ENCODE peak calls at places on chromosome 1, in eight cellular contexts. Q, D, R, U, W, A, S and F are unnamed samples.

GRCh38 chr1:53550201-53550741 is 91.1 kb downstream of the DMRTB1 start:
- DNase-seq in A (peak), D (no peak), R (peak), U (no peak), Q (no peak), S (no peak), W (no peak), F (peak)

GRCh38 chr1:12436345-12436658 is 181.7 kb downstream of the DHRS3 start:
- DNase-seq in R (no peak), S (no peak), W (no peak), A (no peak), D (no peak), U (no peak), Q (no peak), F (no peak)

GRCh38 chr1:92310185-92310597 is 11.3 kb downstream of the RPAP2 start:
- DNase-seq in W (no peak), D (peak), Q (peak), R (no peak), S (no peak), A (peak), U (no peak), F (no peak)

GRCh38 chr1:2228157-2228594 is at the start of gene SKI:
- DNase-seq in D (no peak), R (no peak), U (no peak), Q (no peak), W (no peak), A (no peak), S (no peak), F (no peak)

GRCh38 chr1:175481126-175482071 is 262.0 kb downstream of the TNR start:
- DNase-seq in Q (no peak), A (peak), R (no peak), U (no peak), D (peak), S (no peak), W (no peak), F (no peak)

GRCh38 chr1:28328228-28328648 is 602 bp upstream of the MED18 start:
- DNase-seq in U (peak), A (no peak), S (no peak), D (no peak), R (no peak), Q (no peak), W (no peak), F (no peak)

GRCh38 chr1:206809504-206810084 is 37.3 kb upstream of the IL10 start:
- DNase-seq in S (no peak), Q (peak), U (no peak), A (peak), W (peak), R (no peak), D (no peak), F (no peak)

GRCh38 chr1:177737456-177737855 is 232.4 kb downstream of the SEC16B start:
- DNase-seq in D (no peak), W (no peak), R (no peak), A (no peak), U (no peak), Q (no peak), S (no peak), F (no peak)

GRCh38 chr1:196309386-196309785 is 298.9 kb downstream of the KCNT2 start:
- DNase-seq in D (no peak), S (no peak), Q (peak), A (peak), R (no peak), U (no peak), W (no peak), F (no peak)

GRCh38 chr1:248013229-248013710 is at the start of gene OR2L5:
- DNase-seq in A (no peak), D (no peak), Q (no peak), W (no peak), S (no peak), R (no peak), U (no peak), F (no peak)

GRCh38 chr1:210697185-210697584 is 368.5 kb downstream of the HHAT start:
- DNase-seq in S (no peak), U (no peak), D (no peak), W (no peak), A (no peak), R (no peak), Q (no peak), F (no peak)

GRCh38 chr1:81032973-81033425 is 767.7 kb upstream of the ADGRL2 start:
- DNase-seq in R (no peak), S (no peak), D (no peak), Q (no peak), W (no peak), U (no peak), A (no peak), F (no peak)

GRCh38 chr1:30685796-30686165 is 37.6 kb downstream of the MATN1 start:
- DNase-seq in U (peak), Q (no peak), W (no peak), S (no peak), D (no peak), A (no peak), R (peak), F (no peak)

GRCh38 chr1:23484253-23485001 is 448 bp upstream of the ASAP3 start:
- DNase-seq in S (peak), A (peak), U (peak), D (peak), Q (peak), R (peak), W (peak), F (peak)

GRCh38 chr1:11062965-11063401 is 3.2 kb upstream of the SRM start:
- DNase-seq in R (no peak), S (no peak), A (no peak), Q (no peak), U (peak), D (peak), W (no peak), F (no peak)

GRCh38 chr1:52556641-52557360 is 3.9 kb upstream of the TUT4 start:
- DNase-seq in Q (no peak), U (no peak), S (no peak), R (no peak), W (no peak), D (no peak), A (no peak), F (no peak)

GRCh38 chr1:15095492-15095867 is 58.1 kb upstream of the TMEM51 start:
- DNase-seq in U (no peak), A (no peak), D (no peak), W (no peak), R (no peak), S (no peak), Q (no peak), F (no peak)

GRCh38 chr1:27542463-27543273 is 52.7 kb upstream of the WASF2 start:
- DNase-seq in W (peak), Q (peak), D (no peak), A (peak), R (peak), U (peak), S (no peak), F (no peak)

GRCh38 chr1:240942901-240943300 is 330.9 kb upstream of the GREM2 start:
- DNase-seq in R (no peak), A (no peak), U (no peak), S (no peak), W (no peak), D (no peak), Q (no peak), F (no peak)

GRCh38 chr1:234125283-234125682 is 220.8 kb downstream of the SLC35F3 start:
- DNase-seq in R (no peak), Q (no peak), W (peak), A (peak), S (peak), D (peak), U (no peak), F (peak)

GRCh38 chr1:222582099-222582774 is 7.5 kb downstream of the TAF1A start:
- DNase-seq in R (no peak), U (no peak), A (peak), S (no peak), Q (peak), D (peak), W (no peak), F (no peak)

GRCh38 chr1:46927249-46927835 is 13.9 kb downstream of the CYP4A11 start:
- DNase-seq in S (no peak), W (no peak), R (no peak), Q (no peak), D (no peak), A (no peak), U (no peak), F (no peak)

GRCh38 chr1:17437260-17438175 is 2.0 kb downstream of the RCC2 start:
- DNase-seq in R (peak), W (peak), A (peak), D (peak), S (peak), U (peak), Q (no peak), F (peak)

GRCh38 chr1:64623750-64624445 is 121.0 kb upstream of the RAVER2 start:
- DNase-seq in S (no peak), D (no peak), A (peak), R (no peak), Q (peak), W (peak), U (no peak), F (no peak)

GRCh38 chr1:51301844-51302162 is 28.6 kb downstream of the TTC39A start:
- DNase-seq in R (no peak), D (peak), U (no peak), W (no peak), A (no peak), S (no peak), Q (no peak), F (no peak)

GRCh38 chr1:172344444-172344843 is 76.0 kb upstream of the C1orf105 start:
- DNase-seq in D (no peak), W (no peak), U (no peak), A (no peak), Q (no peak), S (no peak), R (no peak), F (no peak)

GRCh38 chr1:39609618-39610331 is 29.7 kb downstream of the HEYL start:
- DNase-seq in U (peak), S (peak), D (peak), R (peak), Q (peak), W (peak), A (no peak), F (peak)

GRCh38 chr1:24022611-24023359 is 42.7 kb upstream of the SRSF10 start:
- DNase-seq in S (no peak), U (no peak), R (peak), Q (peak), W (peak), A (peak), D (no peak), F (no peak)

GRCh38 chr1:4527819-4528218 is 126.6 kb upstream of the AJAP1 start:
- DNase-seq in W (no peak), Q (no peak), S (no peak), R (no peak), D (no peak), A (no peak), U (no peak), F (no peak)

GRCh38 chr1:86155807-86156561 is 588 bp downstream of the COL24A1 start:
- DNase-seq in Q (peak), U (peak), S (peak), R (peak), W (peak), A (peak), D (no peak), F (no peak)

GRCh38 chr1:201324821-201325677 is 41.7 kb downstream of the PKP1 start:
- DNase-seq in U (no peak), W (no peak), R (no peak), A (no peak), Q (no peak), D (no peak), S (no peak), F (no peak)

GRCh38 chr1:161068306-161069200 is 1.1 kb downstream of the ARHGAP30 start:
- DNase-seq in S (no peak), A (no peak), R (no peak), U (peak), Q (no peak), W (no peak), D (peak), F (no peak)

GRCh38 chr1:154742586-154742985 is 127.5 kb downstream of the KCNN3 start:
- DNase-seq in Q (no peak), S (no peak), W (no peak), D (no peak), A (no peak), R (no peak), U (no peak), F (no peak)

GRCh38 chr1:7526196-7526866 is 244.8 kb upstream of the VAMP3 start:
- DNase-seq in A (no peak), S (no peak), R (no peak), Q (peak), U (peak), W (peak), D (no peak), F (no peak)

GRCh38 chr1:43346636-43347035 is 9.0 kb downstream of the MPL start:
- DNase-seq in S (no peak), A (no peak), R (no peak), W (no peak), Q (no peak), D (no peak), U (no peak), F (no peak)

GRCh38 chr1:99005142-99005491 is 456 bp upstream of the PLPPR5 start:
- DNase-seq in A (no peak), U (no peak), Q (no peak), R (no peak), S (no peak), D (no peak), W (no peak), F (peak)

GRCh38 chr1:41296476-41296875 is 54.4 kb upstream of the SCMH1 start:
- DNase-seq in U (no peak), R (no peak), S (no peak), D (no peak), A (no peak), W (no peak), Q (no peak), F (no peak)

GRCh38 chr1:104878203-104878911 is 1128.7 kb downstream of the AMY1C start:
- DNase-seq in Q (no peak), W (no peak), R (no peak), A (no peak), U (no peak), S (no peak), D (no peak), F (no peak)

DNA sequence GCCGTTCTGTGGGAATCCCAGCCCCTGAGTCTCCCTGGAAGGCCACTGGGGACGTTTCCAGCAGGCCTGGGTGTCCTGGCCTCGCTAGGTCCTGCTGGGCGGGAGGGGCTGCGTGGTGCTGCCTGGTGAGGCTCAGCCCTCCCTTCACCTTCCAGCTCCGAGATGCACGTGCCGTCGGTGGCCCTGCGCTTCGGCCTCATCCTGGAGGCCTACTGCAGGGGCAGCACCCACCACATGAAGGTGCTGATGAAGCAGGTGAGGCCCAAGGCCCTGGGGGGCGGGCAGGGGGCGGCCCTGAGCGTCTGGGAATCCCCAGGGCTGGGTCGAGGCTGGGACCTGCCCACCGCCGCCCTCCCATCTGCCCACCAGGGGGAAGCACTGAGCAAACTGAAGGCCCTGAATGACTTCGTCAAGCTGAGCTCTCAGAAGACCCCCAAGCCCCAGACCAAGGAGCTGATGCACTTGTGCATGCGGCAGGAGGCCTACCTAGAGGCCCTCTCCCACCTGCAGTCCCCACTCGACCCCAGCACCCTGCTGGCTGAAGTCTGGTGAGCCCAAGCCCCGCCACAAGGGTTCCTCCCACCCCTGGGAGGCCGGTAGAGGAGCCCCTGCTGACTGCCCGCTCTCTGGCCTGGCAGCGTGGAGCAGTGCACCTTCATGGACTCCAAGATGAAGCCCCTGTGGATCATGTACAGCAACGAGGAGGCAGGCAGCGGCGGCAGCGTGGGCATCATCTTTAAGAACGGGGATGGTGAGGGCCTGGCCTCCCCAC is 70.3 kb downstream of the PIK3CD start:
- DNase-seq in R (no peak), Q (no peak), D (peak), A (no peak), U (no peak), S (peak), W (peak), F (no peak)
- TF ChIP-seq CTCF in R (peak), Q (peak), D (no peak), A (peak), U (peak), S (peak), W (peak), F (peak)

GRCh38 chr1:109255097-109255651 is 5.8 kb downstream of the CELSR2 start:
- DNase-seq in R (no peak), U (peak), A (no peak), S (no peak), W (no peak), Q (no peak), D (no peak), F (no peak)
- TF ChIP-seq CTCF in R (no peak), U (no peak), A (no peak), S (peak), W (no peak), Q (no peak), D (no peak), F (no peak)

GRCh38 chr1:19467199-19468187 is 17.8 kb downstream of the CAPZB start:
- DNase-seq in A (no peak), D (no peak), R (no peak), U (no peak), Q (no peak), S (no peak), W (no peak), F (no peak)

GRCh38 chr1:19469004-19469403 is 16.3 kb downstream of the CAPZB start:
- DNase-seq in W (no peak), D (no peak), S (no peak), Q (no peak), R (no peak), U (no peak), A (no peak), F (no peak)

GRCh38 chr1:19466112-19466561 is 19.2 kb downstream of the CAPZB start:
- DNase-seq in A (no peak), U (no peak), D (no peak), R (no peak), S (no peak), W (no peak), Q (no peak), F (no peak)

GRCh38 chr1:19465650-19466049 is 19.7 kb downstream of the CAPZB start:
- DNase-seq in Q (no peak), W (no peak), U (no peak), R (no peak), S (no peak), D (no peak), A (no peak), F (no peak)

DNA sequence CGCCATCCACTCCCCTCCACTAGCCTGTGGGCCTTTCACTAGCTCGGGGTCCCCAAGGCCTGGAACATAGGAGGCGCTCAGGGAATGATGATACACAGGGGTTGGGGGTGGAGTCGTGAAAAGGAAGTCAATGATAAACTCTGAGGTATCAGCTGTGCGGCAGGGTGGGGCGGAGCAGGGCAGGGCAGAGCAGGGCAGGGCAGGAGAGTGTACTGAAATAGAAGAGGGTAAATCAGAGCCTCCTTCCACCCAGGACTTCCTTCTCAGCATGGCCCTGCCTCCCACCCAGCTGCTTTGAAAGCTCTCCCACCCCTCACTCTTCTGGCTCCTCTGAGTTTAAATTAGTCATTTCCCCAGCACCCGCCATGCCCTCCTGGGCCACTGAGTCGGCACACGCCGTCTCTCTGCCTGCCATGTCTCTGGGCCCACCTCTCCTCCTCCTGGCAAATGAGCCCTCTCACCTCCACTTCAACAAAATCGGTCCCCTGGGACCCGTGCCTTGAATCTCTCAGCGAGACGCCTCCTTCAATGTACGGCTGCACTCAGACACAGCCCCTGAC is 16.9 kb downstream of the CAPZB start:
- DNase-seq in S (no peak), W (peak), U (no peak), Q (no peak), D (no peak), R (no peak), A (no peak), F (no peak)
- TF ChIP-seq CTCF in S (no peak), W (no peak), U (no peak), Q (no peak), D (no peak), R (no peak), A (no peak), F (no peak)

GRCh38 chr1:54871275-54872040 is 15.5 kb downstream of the DHCR24 start:
- DNase-seq in R (no peak), A (no peak), D (no peak), W (no peak), S (no peak), Q (no peak), U (no peak), F (no peak)

GRCh38 chr1:54869173-54869851 is 17.7 kb downstream of the DHCR24 start:
- DNase-seq in A (no peak), Q (no peak), U (peak), R (no peak), W (no peak), D (no peak), S (no peak), F (no peak)

GRCh38 chr1:54874079-54874830 is 12.7 kb downstream of the DHCR24 start:
- DNase-seq in R (no peak), D (no peak), U (peak), A (peak), W (no peak), S (no peak), Q (peak), F (no peak)

GRCh38 chr1:54870869-54871268 is 16.1 kb downstream of the DHCR24 start:
- DNase-seq in Q (no peak), A (no peak), S (no peak), D (no peak), U (no peak), R (no peak), W (no peak), F (no peak)

GRCh38 chr1:54872041-54872342 is 15.0 kb downstream of the DHCR24 start:
- DNase-seq in S (no peak), W (no peak), A (no peak), R (no peak), U (no peak), D (no peak), Q (no peak), F (no peak)
- TF ChIP-seq CTCF in S (no peak), W (peak), A (no peak), R (no peak), U (no peak), D (no peak), Q (no peak), F (no peak)